ENCODE peak calls at places on chromosome 1, in eight cellular contexts. Q, N, T, X, P, G, O and R are unnamed samples.

GRCh38 chr1:116825735-116826438 is 71.7 kb downstream of the CD2 start:
- DNase-seq in Q (no peak), N (no peak), T (no peak), X (no peak), P (no peak), G (no peak), O (no peak), R (no peak)

GRCh38 chr1:163082971-163083370 is 13.8 kb downstream of the RGS4 start:
- DNase-seq in Q (no peak), N (no peak), T (no peak), X (no peak), P (no peak), G (no peak), O (no peak), R (no peak)

GRCh38 chr1:150574260-150575071 is 4.9 kb downstream of the MCL1 start:
- DNase-seq in Q (no peak), N (no peak), T (no peak), X (no peak), P (no peak), G (no peak), O (no peak), R (no peak)

GRCh38 chr1:187042538-187042937 is 213.8 kb downstream of the PLA2G4A start:
- DNase-seq in Q (no peak), N (no peak), T (no peak), X (no peak), P (no peak), G (no peak), O (no peak), R (no peak)

GRCh38 chr1:212983482-212983881 is 32.2 kb downstream of the ANGEL2 start:
- DNase-seq in Q (no peak), N (no peak), T (no peak), X (no peak), P (no peak), G (no peak), O (no peak), R (no peak)

GRCh38 chr1:12592496-12592895 is 25.5 kb downstream of the DHRS3 start:
- DNase-seq in Q (no peak), N (no peak), T (no peak), X (no peak), P (no peak), G (no peak), O (no peak), R (no peak)

GRCh38 chr1:191608367-191608766 is 549.9 kb upstream of the RGS18 start:
- DNase-seq in Q (no peak), N (no peak), T (no peak), X (no peak), P (no peak), G (no peak), O (no peak), R (no peak)

GRCh38 chr1:233183226-233184020 is 112.1 kb downstream of the PCNX2 start:
- DNase-seq in Q (no peak), N (no peak), T (no peak), X (no peak), P (no peak), G (no peak), O (no peak), R (no peak)

GRCh38 chr1:112605633-112606327 is 13.2 kb downstream of the ST7L start:
- DNase-seq in Q (no peak), N (no peak), T (no peak), X (no peak), P (no peak), G (no peak), O (no peak), R (no peak)